ENCODE peak calls at places on chromosomes 4 and X, in four cellular contexts. J is body of pancreas, Y is lower lobe of right lung, S is suprapubic skin. R is an unnamed sample.

GRCh38 chr4:147970003-147970402 is 238.1 kb downstream of the ARHGAP10 start:
- DNase-seq in J (no peak), Y (no peak), S (no peak), R (no peak)

GRCh38 chr4:108303488-108304177 is 134.9 kb upstream of the LEF1 start:
- DNase-seq in J (no peak), Y (no peak), S (no peak), R (no peak)

GRCh38 chrX:25154168-25154567 is 138.4 kb upstream of the ARX start:
- DNase-seq in J (no peak), Y (no peak), S (no peak), R (no peak)

GRCh38 chr4:83677656-83678055 is 141.7 kb downstream of the GPAT3 start:
- DNase-seq in J (no peak), Y (no peak), S (no peak), R (no peak)

GRCh38 chr4:3087398-3087797 is 12.9 kb downstream of the HTT start:
- DNase-seq in J (no peak), Y (no peak), S (no peak), R (no peak)

GRCh38 chr4:7140062-7140691 is 52.2 kb upstream of the SORCS2 start:
- DNase-seq in J (no peak), Y (no peak), S (no peak), R (no peak)

GRCh38 chr4:176883681-176884418 is 91.1 kb upstream of the VEGFC start:
- DNase-seq in J (no peak), Y (no peak), S (no peak), R (no peak)

GRCh38 chr4:153375303-153375702 is 30.8 kb downstream of the MND1 start:
- DNase-seq in J (no peak), Y (no peak), S (no peak), R (no peak)

GRCh38 chrX:54171091-54171490 is 12.0 kb downstream of the FAM120C start:
- DNase-seq in J (no peak), Y (no peak), S (no peak), R (no peak)

GRCh38 chrX:72236841-72237240 is 2.0 kb downstream of the ERCC6L start:
- DNase-seq in J (no peak), Y (no peak), S (no peak), R (no peak)

GRCh38 chr4:89539797-89540711 is 232.5 kb upstream of the GPRIN3 start:
- DNase-seq in J (no peak), Y (no peak), S (no peak), R (no peak)

GRCh38 chrX:39196192-39197102 is 395.2 kb downstream of the MID1IP1 start:
- DNase-seq in J (peak; percentile 43), Y (no peak), S (no peak), R (no peak)

GRCh38 chr4:156538651-156539285 is 432.8 kb downstream of the PDGFC start:
- DNase-seq in J (no peak), Y (no peak), S (no peak), R (no peak)

GRCh38 chrX:107676559-107677378 is 48.5 kb downstream of the PRPS1 start:
- DNase-seq in J (peak; percentile 86), Y (peak; percentile 93), S (peak; percentile 92), R (peak; percentile 84)

GRCh38 chr4:14520171-14520570 is 482.1 kb upstream of the CPEB2 start:
- DNase-seq in J (no peak), Y (no peak), S (no peak), R (no peak)

GRCh38 chr4:8135666-8136065 is 22.9 kb downstream of the ABLIM2 start:
- DNase-seq in J (no peak), Y (no peak), S (no peak), R (no peak)

GRCh38 chr4:55445921-55446577 is 50.3 kb downstream of the TMEM165 start:
- DNase-seq in J (no peak), Y (no peak), S (no peak), R (no peak)

GRCh38 chrX:17046478-17047097 is 100.1 kb downstream of the REPS2 start:
- DNase-seq in J (peak; percentile 80), Y (no peak), S (peak; percentile 66), R (no peak)

GRCh38 chr4:20464381-20464780 is 212.7 kb downstream of the SLIT2 start:
- DNase-seq in J (no peak), Y (no peak), S (no peak), R (no peak)

GRCh38 chrX:43269201-43269600 is 386.9 kb upstream of the MAOA start:
- DNase-seq in J (no peak), Y (no peak), S (no peak), R (no peak)

GRCh38 chr4:3241905-3242304 is 7.1 kb upstream of the MSANTD1 start:
- DNase-seq in J (peak; percentile 51), Y (no peak), S (no peak), R (no peak)

GRCh38 chrX:13047752-13048151 is 3.3 kb upstream of the FAM9C start:
- DNase-seq in J (no peak), Y (no peak), S (no peak), R (no peak)

GRCh38 chrX:20265221-20265725 is 1.4 kb downstream of the RPS6KA3 start:
- DNase-seq in J (peak; percentile 62), Y (peak; percentile 77), S (peak; percentile 78), R (peak; percentile 47)

GRCh38 chrX:68710870-68711576 is 63.6 kb downstream of the STARD8 start:
- DNase-seq in J (peak; percentile 56), Y (no peak), S (no peak), R (no peak)

GRCh38 chrX:137563681-137564651 is 2.0 kb upstream of the ZIC3 start:
- DNase-seq in J (no peak), Y (no peak), S (no peak), R (no peak)
- H3K4me3 ChIP-seq in J (no peak overlapping the region), Y (no peak overlapping the region), S (no peak overlapping the region), R (no peak overlapping the region)

DNA sequence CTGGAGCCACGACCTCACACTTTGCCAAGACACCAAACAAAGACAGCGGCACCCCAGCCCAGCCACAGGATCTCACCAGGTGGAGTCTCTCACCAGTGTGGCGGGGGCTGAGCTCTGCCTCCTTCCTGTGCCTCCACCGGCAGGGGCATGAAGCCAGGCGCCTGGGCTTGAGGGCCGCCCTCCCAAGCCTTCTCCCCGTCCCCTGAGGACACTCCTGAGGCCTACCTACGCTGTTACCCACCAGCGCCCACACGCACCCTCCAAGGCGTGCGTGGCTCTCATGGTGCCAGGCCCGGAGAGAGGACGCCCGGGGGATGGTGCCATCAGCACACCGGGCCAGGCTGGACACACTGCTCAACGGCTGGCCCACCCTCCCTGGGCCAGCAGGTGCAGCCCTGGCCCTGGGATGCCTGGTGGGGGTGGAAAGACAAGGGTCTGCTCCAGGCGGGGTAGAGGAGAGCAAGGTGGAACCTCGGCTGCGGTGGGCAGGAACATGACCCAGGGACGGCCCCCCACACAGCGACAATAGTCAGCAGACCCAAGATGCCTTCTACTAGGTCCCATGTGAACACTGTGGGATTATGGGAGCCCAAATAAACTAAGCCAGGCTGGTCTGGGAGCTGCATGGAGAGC is 22.1 kb downstream of the NELFA start:
- DNase-seq in J (no peak), Y (no peak), S (no peak), R (no peak)
- H3K36me3 ChIP-seq in J (peaks cover 35% of the 10 kb centered on the region), Y (peaks cover 99% of the 10 kb centered on the region), S (peaks cover 89% of the 10 kb centered on the region), R (peaks cover 68% of the 10 kb centered on the region)

GRCh38 chr4:150578745-150579470 is 3.0 kb upstream of the MAB21L2 start:
- DNase-seq in J (no peak), Y (no peak), S (no peak), R (no peak)
- H3K4me3 ChIP-seq in J (no peak overlapping the region), Y (peak overlapping the region; percentile 41), S (peak overlapping the region; percentile 38), R (no peak overlapping the region)

GRCh38 chr4:78588894-78589545 is 37.5 kb downstream of the ANXA3 start:
- DNase-seq in J (no peak), Y (no peak), S (no peak), R (no peak)
- H3K36me3 ChIP-seq in J (no peaks in the 10 kb centered on the region), Y (peaks cover 33% of the 10 kb centered on the region), S (no peaks in the 10 kb centered on the region), R (peaks cover 99% of the 10 kb centered on the region)

GRCh38 chrX:47651043-47651905 is 911 bp upstream of the ELK1 start:
- DNase-seq in J (no peak), Y (no peak), S (no peak), R (no peak)

GRCh38 chrX:47648376-47648775 is 2.0 kb downstream of the ELK1 start:
- DNase-seq in J (no peak), Y (no peak), S (no peak), R (no peak)

GRCh38 chrX:47649302-47649701 is 1.1 kb downstream of the ELK1 start:
- DNase-seq in J (no peak), Y (no peak), S (no peak), R (no peak)

GRCh38 chrX:47649781-47650163 is 591 bp downstream of the ELK1 start:
- DNase-seq in J (no peak), Y (no peak), S (no peak), R (no peak)

DNA sequence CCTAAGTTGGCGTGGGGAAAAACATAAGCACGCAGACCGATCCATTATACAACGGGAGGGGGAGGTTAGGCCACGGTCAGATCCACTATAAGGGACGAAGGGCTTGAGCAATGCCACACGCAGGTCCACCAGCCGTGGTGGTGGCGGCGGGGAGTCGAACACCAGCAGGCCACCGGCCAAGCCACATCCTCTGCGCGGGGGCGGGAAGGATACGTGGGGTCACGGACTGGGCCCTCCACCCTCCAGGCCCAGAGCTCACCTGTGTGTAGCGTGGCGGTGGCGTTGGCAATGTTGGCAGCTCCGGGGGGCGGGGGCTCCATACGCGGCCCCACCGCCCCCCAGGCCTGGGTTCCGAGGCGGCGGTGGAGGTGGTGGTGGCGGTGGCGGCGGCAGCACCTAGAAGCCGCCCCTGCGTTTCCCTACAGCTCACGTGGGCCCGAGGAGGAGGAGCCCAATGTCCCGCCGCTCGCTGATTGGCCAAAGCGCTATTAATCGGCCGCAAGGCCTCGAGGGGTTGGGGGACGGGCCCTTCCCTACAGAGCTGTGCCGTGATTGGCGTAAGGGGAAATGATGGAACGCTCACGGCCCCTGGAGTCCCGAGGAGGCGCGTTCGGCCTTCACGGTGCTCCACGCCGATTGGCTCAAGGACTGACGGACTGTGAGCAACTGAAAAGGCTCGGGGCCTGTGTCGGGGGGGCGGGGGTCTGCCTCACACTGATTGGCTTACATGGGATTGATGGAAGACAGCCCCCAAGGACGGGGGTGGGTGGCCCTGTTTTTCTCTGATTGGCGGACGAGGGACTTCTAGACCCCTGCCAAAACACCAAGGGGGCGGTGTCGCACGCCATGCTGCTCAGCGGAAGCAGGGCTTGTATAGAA is at the start of gene ELK1:
- DNase-seq in J (peak; percentile 97), Y (peak; percentile 95), S (peak; percentile 96), R (peak; percentile 94)
- H3K4me3 ChIP-seq in J (peak within 1 kb of the TSS; percentile 39), Y (peak within 1 kb of the TSS; percentile 60), S (peak within 1 kb of the TSS; percentile 65), R (peak within 1 kb of the TSS; percentile 61)

DNA sequence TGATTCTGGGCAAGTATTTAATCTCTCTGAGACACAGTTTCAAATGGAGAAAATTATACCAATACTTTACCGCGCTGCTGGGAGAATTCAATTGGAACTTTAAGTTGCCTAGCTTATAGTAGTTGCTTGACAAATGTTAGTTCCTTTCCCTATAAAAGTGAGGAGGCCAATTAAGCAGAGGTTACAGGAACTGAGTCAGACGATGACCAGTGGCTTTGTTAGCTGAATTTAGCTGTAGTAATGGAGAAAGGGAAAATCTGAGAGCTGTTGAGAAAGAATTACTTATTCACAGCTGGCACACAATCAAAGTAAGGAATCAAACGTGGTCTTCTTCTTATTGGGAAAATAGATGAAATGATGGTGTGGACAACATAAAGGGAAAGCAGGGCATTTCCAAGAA is 29.6 kb downstream of the SMARCA1 start:
- DNase-seq in J (no peak), Y (no peak), S (no peak), R (no peak)
- H3K36me3 ChIP-seq in J (no peaks in the 10 kb centered on the region), Y (peaks cover 22% of the 10 kb centered on the region), S (no peaks in the 10 kb centered on the region), R (peaks cover 17% of the 10 kb centered on the region)